ENCODE peak calls at places on chromosome 19, in nine cellular contexts. J, T, K, A, G, D, S, N and C are unnamed samples.

GRCh38 chr19:57269515-57270250 is 10.6 kb upstream of the ZNF460 start:
- DNase-seq in G (peak), T (no peak), A (peak), D (peak), K (no peak), J (peak), N (no peak), S (no peak), C (peak)

GRCh38 chr19:11612816-11613511 is 15.7 kb downstream of the ZNF627 start:
- DNase-seq in D (no peak), G (no peak), A (no peak), J (no peak), K (no peak), T (no peak), S (no peak), N (no peak), C (peak)

GRCh38 chr19:489418-490196 is 6.7 kb upstream of the MADCAM1 start:
- DNase-seq in S (no peak), N (no peak), A (peak), K (no peak), J (no peak), T (no peak), G (peak), D (no peak), C (no peak)

GRCh38 chr19:45473366-45474190 is 5.8 kb downstream of the FOSB start:
- DNase-seq in A (no peak), N (no peak), S (no peak), G (no peak), K (no peak), T (no peak), D (no peak), J (no peak), C (no peak)

GRCh38 chr19:47697863-47698609 is 15.2 kb upstream of the EHD2 start:
- DNase-seq in J (peak), D (peak), G (peak), A (peak), K (peak), T (peak), S (peak), N (no peak), C (peak)

GRCh38 chr19:33293255-33294057 is 8.9 kb downstream of the CEBPA start:
- DNase-seq in S (no peak), A (peak), N (no peak), J (no peak), K (no peak), D (peak), T (no peak), G (peak), C (peak)

GRCh38 chr19:287381-287871 is 3.8 kb downstream of the PLPP2 start:
- DNase-seq in K (no peak), G (no peak), J (no peak), N (no peak), D (no peak), A (no peak), T (no peak), S (no peak), C (no peak)

GRCh38 chr19:1407662-1408299 is 395 bp downstream of the DAZAP1 start:
- DNase-seq in D (no peak), K (no peak), N (peak), S (no peak), J (no peak), T (no peak), G (no peak), A (no peak), C (no peak)

GRCh38 chr19:56671613-56671994 is at the start of gene ZNF835:
- DNase-seq in K (peak), T (peak), A (peak), D (no peak), G (no peak), N (peak), S (no peak), J (no peak), C (peak)

GRCh38 chr19:3670796-3671679 is 29.2 kb downstream of the PIP5K1C start:
- DNase-seq in J (no peak), S (no peak), N (no peak), A (peak), T (peak), D (no peak), K (no peak), G (peak), C (no peak)

GRCh38 chr19:34330116-34330515 is 34.9 kb upstream of the GPI start:
- DNase-seq in K (no peak), N (no peak), S (no peak), D (no peak), T (no peak), A (no peak), G (no peak), J (no peak), C (no peak)

GRCh38 chr19:28846094-28846812 is 366.7 kb downstream of the UQCRFS1 start:
- DNase-seq in K (no peak), T (no peak), A (no peak), J (no peak), N (no peak), D (no peak), G (no peak), S (no peak), C (no peak)

GRCh38 chr19:5903054-5903501 is 512 bp downstream of the NDUFA11 start:
- DNase-seq in A (peak), K (no peak), S (no peak), J (no peak), N (no peak), T (peak), G (peak), D (peak), C (peak)

GRCh38 chr19:49473868-49474544 is at the start of gene FLT3LG:
- DNase-seq in S (no peak), G (peak), J (peak), T (peak), D (peak), K (peak), N (peak), A (peak), C (peak)

GRCh38 chr19:4177146-4177545 is 5.2 kb downstream of the SIRT6 start:
- DNase-seq in D (no peak), J (no peak), N (no peak), A (no peak), T (no peak), K (no peak), G (no peak), S (no peak), C (no peak)